ENCODE peak calls at places on chromosomes 11 and 22, in five cellular contexts. L, X, Y, N and V are unnamed samples.

GRCh38 chr22:18057568-18058209 is 20.1 kb upstream of the PEX26 start:
- DNase-seq in N (peak; percentile 63), L (no peak), X (peak; percentile 68), Y (peak; percentile 71), V (peak; percentile 61)

GRCh38 chr11:77523712-77524111 is 49.8 kb upstream of the PAK1 start:
- DNase-seq in Y (no peak), X (no peak), L (no peak), N (no peak), V (no peak)

GRCh38 chr11:120306519-120307242 is 18.4 kb upstream of the TLCD5 start:
- DNase-seq in X (no peak), Y (peak; percentile 64), N (no peak), L (no peak), V (peak; percentile 70)

GRCh38 chr11:12158926-12159325 is 48.5 kb downstream of the MICAL2 start:
- DNase-seq in Y (no peak), N (no peak), X (no peak), L (no peak), V (no peak)

GRCh38 chr22:37206118-37206840 is 6.0 kb downstream of the SSTR3 start:
- DNase-seq in Y (no peak), X (no peak), L (no peak), N (no peak), V (no peak)

GRCh38 chr11:123527947-123528346 is 97.9 kb downstream of the GRAMD1B start:
- DNase-seq in L (no peak), Y (no peak), N (no peak), X (no peak), V (no peak)

GRCh38 chr11:22778642-22779041 is 51.0 kb downstream of the SVIP start:
- DNase-seq in L (peak; percentile 4), Y (no peak), X (no peak), N (peak; percentile 4), V (no peak)

GRCh38 chr11:12175694-12176241 is 65.4 kb downstream of the MICAL2 start:
- DNase-seq in X (no peak), N (no peak), L (no peak), Y (peak; percentile 44), V (peak; percentile 81)

GRCh38 chr22:44023404-44024287 is 456 bp upstream of the PARVB start:
- DNase-seq in N (no peak), L (peak; percentile 87), X (no peak), Y (peak; percentile 51), V (no peak)

GRCh38 chr11:103234974-103235373 is 125.7 kb downstream of the DYNC2H1 start:
- DNase-seq in X (no peak), Y (no peak), L (no peak), N (no peak), V (no peak)

GRCh38 chr11:27395556-27396258 is 32.7 kb upstream of the CCDC34 start:
- DNase-seq in X (no peak), L (no peak), Y (no peak), N (peak; percentile 95), V (no peak)

GRCh38 chr11:117604349-117604995 is 192.5 kb downstream of the DSCAML1 start:
- DNase-seq in X (no peak), Y (no peak), N (no peak), L (no peak), V (no peak)

DNA sequence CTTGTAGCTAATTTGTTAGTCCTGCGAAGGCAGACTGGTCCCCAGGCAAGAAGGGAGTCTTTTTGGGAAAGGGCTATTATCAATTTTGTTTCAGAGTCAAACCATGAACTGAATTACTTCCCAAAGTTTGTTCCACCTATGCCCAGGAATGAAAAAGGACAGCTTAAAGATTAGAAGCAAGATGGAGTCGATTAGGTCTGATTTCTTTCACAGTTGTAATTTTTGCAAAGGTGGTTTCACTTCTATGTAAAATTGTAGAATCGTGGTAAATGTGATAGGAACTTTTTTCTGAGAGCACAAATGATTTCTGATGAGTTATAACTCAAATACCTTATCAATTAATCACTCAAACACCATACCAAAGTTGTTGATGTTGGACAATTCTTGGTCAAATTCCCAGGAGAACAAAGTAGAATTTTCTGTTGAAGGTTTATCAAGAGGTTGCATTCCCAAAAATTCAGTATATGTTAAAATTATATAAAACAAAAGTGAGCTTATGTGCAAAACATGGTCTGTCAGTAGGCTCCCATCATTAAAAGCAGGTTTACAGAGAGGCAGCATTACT is 2.9 kb upstream of the CTSC start:
- DNase-seq in X (no peak), N (no peak), Y (no peak), L (no peak), V (no peak)
- H3K27ac ChIP-seq in X (no peak overlapping the region), N (no peak overlapping the region), Y (no peak overlapping the region), L (no peak overlapping the region), V (no peak overlapping the region)

DNA sequence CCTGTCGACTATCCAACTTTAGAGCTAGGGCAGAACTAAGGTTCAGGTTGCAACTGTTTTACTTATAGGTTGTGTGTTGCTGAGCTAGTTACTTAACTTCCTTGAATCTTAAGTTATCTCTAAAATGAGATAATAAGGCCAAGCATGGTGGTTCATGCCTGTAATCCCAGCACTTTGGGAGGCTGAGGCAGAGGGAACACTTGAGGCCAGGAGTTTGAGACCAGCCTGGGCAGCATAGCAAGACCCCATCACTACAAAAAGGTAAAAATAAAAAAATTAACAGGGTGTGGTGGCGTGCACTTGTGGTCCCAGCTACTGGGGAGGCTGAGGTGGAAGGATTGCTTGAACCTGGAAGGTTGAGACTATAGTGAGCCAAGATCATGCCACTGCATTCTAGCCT is 2.1 kb downstream of the ACCS start:
- DNase-seq in Y (no peak), N (no peak), L (no peak), X (no peak), V (no peak)
- TF ChIP-seq ZBTB33 in Y (no peak), N (no peak), L (no peak), X (no peak), V (no peak)

DNA sequence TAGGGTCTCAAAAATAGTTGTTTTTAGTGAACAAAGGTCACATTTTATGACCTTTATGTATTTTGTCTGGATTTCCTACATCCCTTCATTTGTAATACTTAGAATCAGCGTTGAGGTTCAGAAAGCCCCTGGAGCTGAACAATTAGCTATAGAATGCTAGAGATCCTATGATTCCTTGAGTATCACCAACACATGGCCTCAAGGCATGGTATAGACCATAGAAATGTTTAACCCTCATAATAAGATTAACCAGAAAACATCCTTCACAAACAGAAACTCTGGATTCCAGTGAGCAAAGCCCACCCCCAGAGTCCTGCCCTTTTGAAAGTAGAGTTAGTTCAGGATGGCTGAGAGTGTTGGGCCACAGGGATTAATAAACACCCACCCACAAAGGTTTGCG is 77.3 kb downstream of the CYB5R2 start:
- DNase-seq in X (no peak), L (no peak), Y (no peak), N (no peak), V (no peak)
- H3K27ac ChIP-seq in X (no peak overlapping the region), L (no peak overlapping the region), Y (no peak overlapping the region), N (no peak overlapping the region), V (no peak overlapping the region)

GRCh38 chr11:96317576-96317975 is 25.4 kb downstream of the MAML2 start:
- DNase-seq in X (no peak), L (no peak), Y (no peak), N (no peak), V (no peak)
- TF ChIP-seq ZBTB33 in X (no peak), L (no peak), Y (no peak), N (no peak), V (no peak)

GRCh38 chr11:2929511-2929879 is 275 bp upstream of the PHLDA2 start:
- DNase-seq in L (peak; percentile 69), Y (peak; percentile 74), X (no peak), N (no peak), V (peak; percentile 52)

GRCh38 chr11:2927851-2928604 is 1.2 kb downstream of the PHLDA2 start:
- DNase-seq in Y (peak; percentile 38), N (no peak), X (no peak), L (peak; percentile 54), V (no peak)

GRCh38 chr11:2929880-2930704 is 872 bp upstream of the PHLDA2 start:
- DNase-seq in X (peak; percentile 11), Y (peak; percentile 72), L (peak; percentile 76), N (peak; percentile 53), V (peak; percentile 46)

GRCh38 chr11:2927493-2927800 is 1.8 kb downstream of the PHLDA2 start:
- DNase-seq in L (no peak), N (no peak), X (no peak), Y (no peak), V (no peak)

GRCh38 chr11:2928605-2929510 is at the start of gene PHLDA2:
- DNase-seq in Y (peak; percentile 81), X (no peak), L (peak; percentile 74), N (no peak), V (peak; percentile 41)
- H3K27ac ChIP-seq in Y (peak within 1 kb of the TSS; percentile 81), X (no peak within 1 kb of the TSS), L (peak within 1 kb of the TSS; percentile 60), N (no peak within 1 kb of the TSS), V (peak within 1 kb of the TSS; percentile 99)